ENCODE peak calls at places on chromosomes 13 and 19, in nine cellular contexts. F is hippocampal formation, T is T-helper 2 cell, Z is NAMALWA, I is astrocyte of the hippocampus, A is cardiac muscle cell, U is trophoblast cell, Y is HEK293T, C is NCI-H2081. S is an unnamed sample.

GRCh38 chr13:111415216-111415615 is 94.8 kb downstream of the TEX29 start:
- DNase-seq in I (no peak), F (no peak), C (no peak), Z (no peak), Y (no peak), A (no peak), T (no peak), U (no peak), S (no peak)

GRCh38 chr19:24159707-24160106 is 72.7 kb downstream of the ZNF254 start:
- DNase-seq in I (peak), Y (peak), A (no peak), F (no peak), T (no peak), C (peak), U (peak), Z (peak), S (peak)

GRCh38 chr13:30932481-30933333 is at the start of gene TEX26:
- DNase-seq in F (no peak), Z (no peak), U (no peak), A (peak), C (no peak), T (no peak), I (peak), Y (no peak), S (no peak)

GRCh38 chr13:33683376-33683775 is 134.6 kb upstream of the RFC3 start:
- DNase-seq in C (no peak), I (no peak), Z (no peak), Y (no peak), A (no peak), U (no peak), F (no peak), T (no peak), S (no peak)

GRCh38 chr13:27913116-27913515 is 6.7 kb upstream of the PDX1 start:
- DNase-seq in I (no peak), U (no peak), A (no peak), Y (no peak), Z (no peak), C (no peak), F (no peak), T (no peak), S (no peak)

GRCh38 chr13:52001120-52001731 is 10.0 kb downstream of the ATP7B start:
- DNase-seq in F (peak), I (peak), A (peak), Y (peak), U (peak), Z (peak), T (peak), C (peak), S (peak)

GRCh38 chr19:313988-314815 is 23.0 kb upstream of the PLPP2 start:
- DNase-seq in C (no peak), A (no peak), U (no peak), Y (no peak), I (no peak), Z (no peak), T (no peak), F (no peak), S (no peak)

GRCh38 chr19:14519860-14520407 is 1.7 kb upstream of the DNAJB1 start:
- DNase-seq in Z (no peak), I (peak), T (no peak), F (no peak), A (no peak), Y (no peak), C (no peak), U (peak), S (no peak)

GRCh38 chr13:50531917-50532899 is 311.3 kb downstream of the DLEU7 start:
- DNase-seq in F (peak), Z (peak), A (no peak), U (peak), C (no peak), T (no peak), I (peak), Y (no peak), S (peak)

GRCh38 chr13:20711301-20712044 is 8.0 kb downstream of the IL17D start:
- DNase-seq in Y (no peak), A (no peak), I (no peak), F (no peak), T (no peak), U (peak), Z (peak), C (no peak), S (no peak)

GRCh38 chr13:52949044-52949443 is 79.6 kb upstream of the OLFM4 start:
- DNase-seq in A (no peak), I (no peak), U (no peak), Y (no peak), C (no peak), Z (peak), F (no peak), T (no peak), S (no peak)

GRCh38 chr13:41945926-41946325 is 15.0 kb downstream of the VWA8 start:
- DNase-seq in A (no peak), C (no peak), I (no peak), U (no peak), Z (no peak), Y (no peak), F (no peak), T (no peak), S (no peak)

GRCh38 chr19:19752760-19753403 is 20.0 kb upstream of the ZNF14 start:
- DNase-seq in U (no peak), F (no peak), I (no peak), A (no peak), C (no peak), Y (no peak), Z (no peak), T (no peak), S (no peak)

GRCh38 chr19:16067205-16067938 is 8.9 kb upstream of the TPM4 start:
- DNase-seq in U (no peak), T (no peak), Y (no peak), A (no peak), C (no peak), F (no peak), Z (no peak), I (peak), S (peak)

GRCh38 chr13:79392882-79393563 is 13.0 kb downstream of the RBM26 start:
- DNase-seq in A (no peak), C (no peak), I (peak), F (no peak), Y (no peak), Z (peak), U (no peak), T (peak), S (peak)

GRCh38 chr13:69948016-69948415 is 159.6 kb upstream of the ATXN8OS start:
- DNase-seq in I (no peak), F (no peak), A (no peak), Z (peak), C (no peak), Y (no peak), U (peak), T (no peak), S (no peak)

GRCh38 chr13:90910240-90910639 is 437.2 kb upstream of the MIR17HG start:
- DNase-seq in T (no peak), C (no peak), U (no peak), Y (no peak), I (no peak), Z (no peak), F (no peak), A (no peak), S (no peak)

S was measured in fibroblast of villous mesenchyme.